ENCODE peak calls at places on chromosomes 11 and 22, in four cellular contexts. C is MCF 10A, N is SK-N-SH, Q is osteocyte. K is an unnamed sample.

GRCh38 chr11:111696556-111696955 is 69.6 kb downstream of the PPP2R1B start:
- DNase-seq in C (no peak), N (no peak), Q (no peak), K (no peak)

GRCh38 chr22:31290494-31291402 is 1.5 kb downstream of the PIK3IP1 start:
- DNase-seq in C (peak), N (peak), Q (peak), K (peak)

GRCh38 chr11:30147293-30147692 is 83.5 kb upstream of the FSHB start:
- DNase-seq in C (no peak), N (no peak), Q (no peak), K (no peak)

GRCh38 chr22:17647452-17647851 is 8.9 kb downstream of the BCL2L13 start:
- DNase-seq in C (no peak), N (no peak), Q (no peak), K (no peak)

GRCh38 chr22:39967103-39967829 is 7.1 kb downstream of the TMA7B start:
- DNase-seq in C (peak), N (peak), Q (no peak), K (no peak)

GRCh38 chr11:81570669-81571068 is 1163.0 kb downstream of the FAM181B start:
- DNase-seq in C (no peak), N (no peak), Q (no peak), K (no peak)

GRCh38 chr11:31397239-31397834 is 27.7 kb downstream of the DNAJC24 start:
- DNase-seq in C (peak), N (peak), Q (no peak), K (no peak)

GRCh38 chr11:17762309-17762974 is 27.9 kb downstream of the KCNC1 start:
- DNase-seq in C (peak), N (no peak), Q (no peak), K (no peak)

GRCh38 chr11:119615003-119615878 is 113.8 kb downstream of the NECTIN1 start:
- DNase-seq in C (peak), N (no peak), Q (no peak), K (no peak)

GRCh38 chr11:537622-538430 is 499 bp downstream of the LRRC56 start:
- DNase-seq in C (no peak), N (no peak), Q (no peak), K (no peak)

GRCh38 chr11:132050577-132051180 is 680.3 kb downstream of the NTM start:
- DNase-seq in C (no peak), N (no peak), Q (no peak), K (no peak)

GRCh38 chr22:41417622-41418390 is 28.8 kb downstream of the TOB2 start:
- DNase-seq in C (peak), N (no peak), Q (peak), K (no peak)

GRCh38 chr11:117583063-117583801 is 213.8 kb downstream of the DSCAML1 start:
- DNase-seq in C (no peak), N (peak), Q (no peak), K (no peak)

GRCh38 chr11:123216249-123216648 is 21.2 kb upstream of the CLMP start:
- DNase-seq in C (no peak), N (no peak), Q (no peak), K (no peak)

GRCh38 chr22:46041642-46042041 is 64.7 kb upstream of the WNT7B start:
- DNase-seq in C (no peak), N (no peak), Q (no peak), K (no peak)

GRCh38 chr22:20607157-20607907 is 99.9 kb downstream of the MED15 start:
- DNase-seq in C (no peak), N (peak), Q (no peak), K (no peak)

GRCh38 chr11:120801801-120802689 is 221.9 kb upstream of the TBCEL start:
- DNase-seq in C (peak), N (peak), Q (no peak), K (peak)

GRCh38 chr11:29075726-29076125 is 941.1 kb downstream of the KCNA4 start:
- DNase-seq in C (no peak), N (no peak), Q (no peak), K (no peak)

GRCh38 chr11:115530752-115531151 is 26.5 kb upstream of the CADM1 start:
- DNase-seq in C (no peak), N (no peak), Q (no peak), K (no peak)

GRCh38 chr22:48494968-48495750 is 1332.5 kb downstream of the BRD1 start:
- DNase-seq in C (no peak), N (no peak), Q (no peak), K (no peak)

GRCh38 chr22:26489447-26490036 is 5.9 kb downstream of the SRRD start:
- DNase-seq in C (no peak), N (no peak), Q (no peak), K (no peak)

GRCh38 chr11:30710216-30710615 is 124.1 kb upstream of the MPPED2 start:
- DNase-seq in C (no peak), N (no peak), Q (no peak), K (no peak)

GRCh38 chr11:35427158-35427557 is 7.8 kb upstream of the SLC1A2 start:
- DNase-seq in C (peak), N (no peak), Q (no peak), K (no peak)

GRCh38 chr11:106208795-106209194 is 131.3 kb downstream of the AASDHPPT start:
- DNase-seq in C (no peak), N (peak), Q (no peak), K (no peak)

GRCh38 chr11:132114185-132114584 is 743.8 kb downstream of the NTM start:
- DNase-seq in C (no peak), N (peak), Q (no peak), K (no peak)

GRCh38 chr11:72353861-72354260 is 80.5 kb downstream of the CLPB start:
- DNase-seq in C (peak), N (no peak), Q (no peak), K (no peak)

GRCh38 chr11:70220920-70221319 is 17.8 kb downstream of the FADD start:
- DNase-seq in C (no peak), N (no peak), Q (no peak), K (no peak)

GRCh38 chr11:7547687-7548086 is 33.9 kb downstream of the PPFIBP2 start:
- DNase-seq in C (no peak), N (no peak), Q (no peak), K (no peak)

GRCh38 chr11:7547091-7547490 is 33.3 kb downstream of the PPFIBP2 start:
- DNase-seq in C (no peak), N (no peak), Q (no peak), K (no peak)

GRCh38 chr11:7549681-7550080 is 35.9 kb downstream of the PPFIBP2 start:
- DNase-seq in C (no peak), N (no peak), Q (no peak), K (no peak)

GRCh38 chr11:7546324-7546791 is 32.6 kb downstream of the PPFIBP2 start:
- DNase-seq in C (peak), N (no peak), Q (no peak), K (no peak)

DNA sequence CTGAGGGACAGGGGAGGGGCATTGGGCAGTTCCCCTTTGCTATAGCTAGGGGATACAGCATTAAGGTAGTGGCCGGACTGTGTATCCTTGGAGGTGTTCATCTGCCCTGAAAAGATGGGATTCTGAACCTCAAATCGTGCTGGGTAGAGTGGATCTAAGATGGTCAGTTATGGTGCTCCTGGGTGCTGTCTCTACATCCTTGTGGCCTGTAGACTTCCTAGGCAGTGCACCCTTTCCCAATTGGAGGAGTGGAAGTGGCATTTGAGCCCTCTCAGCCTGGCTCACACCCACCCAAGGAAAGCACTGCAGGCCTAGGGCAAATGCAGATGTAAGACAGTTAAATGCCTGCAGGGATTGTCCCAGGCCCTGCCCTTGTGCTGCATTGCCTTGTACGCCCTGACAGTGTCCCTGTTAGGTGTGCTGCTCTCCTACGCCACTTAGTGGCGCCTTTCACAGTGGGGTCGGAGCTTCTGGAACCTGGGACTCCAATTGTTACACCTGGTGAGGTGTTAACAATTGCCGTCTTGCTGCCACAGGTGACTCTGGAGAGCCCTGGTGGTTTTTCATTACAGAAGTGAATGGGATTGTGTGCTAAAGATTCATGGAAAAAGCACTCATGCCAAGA is 35.0 kb downstream of the PPFIBP2 start:
- DNase-seq in C (peak), N (no peak), Q (no peak), K (no peak)
- TF ChIP-seq CTCF in C (no peak), N (peak), Q (peak), K (no peak)

GRCh38 chr11:84990141-84990540 is 637.0 kb downstream of the DLG2 start:
- DNase-seq in C (no peak), N (no peak), Q (no peak), K (no peak)

GRCh38 chr11:84993386-84993785 is 633.8 kb downstream of the DLG2 start:
- DNase-seq in C (no peak), N (no peak), Q (no peak), K (no peak)
- TF ChIP-seq CTCF in C (peak), N (peak), Q (no peak), K (no peak)

GRCh38 chr22:25403752-25404471 is 160.6 kb upstream of the GRK3 start:
- DNase-seq in C (peak), N (peak), Q (no peak), K (no peak)
- TF ChIP-seq CTCF in C (no peak), N (no peak), Q (no peak), K (no peak)

DNA sequence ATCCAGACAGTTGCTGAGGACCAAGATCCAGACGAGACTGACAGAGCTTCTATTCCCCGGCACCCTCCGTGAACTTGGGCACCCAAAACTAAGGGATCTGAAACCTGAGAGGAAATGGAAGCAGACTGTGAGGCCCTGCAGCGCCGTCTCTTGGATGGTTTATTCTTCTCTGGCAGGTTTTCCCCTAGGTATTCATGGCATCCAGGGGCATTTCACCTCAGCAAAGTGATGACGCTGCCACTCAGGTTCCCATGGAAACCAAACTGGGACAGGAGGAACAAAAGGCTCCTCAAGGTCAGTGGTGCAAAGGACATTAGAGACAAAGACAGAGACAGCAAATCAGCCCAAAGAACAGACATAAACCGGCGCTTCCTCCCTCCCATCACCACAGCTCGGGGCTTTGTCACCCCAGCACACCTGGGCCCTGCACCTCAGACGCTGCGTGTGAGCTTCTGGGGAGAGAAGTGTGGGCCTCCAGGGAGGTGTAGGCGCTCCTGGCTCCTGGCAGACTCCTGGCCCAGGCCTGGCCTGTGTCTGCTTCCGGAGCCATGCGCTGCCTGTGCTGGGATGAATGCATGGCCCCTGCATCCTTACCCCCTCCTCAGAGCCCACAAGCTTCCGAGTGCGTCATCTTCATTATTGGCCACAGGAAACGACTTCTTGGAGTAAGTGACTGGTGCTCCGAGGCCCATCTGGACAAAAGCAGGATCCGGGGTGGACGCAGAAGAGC is 6.0 kb downstream of the TP53AIP1 start:
- DNase-seq in C (no peak), N (no peak), Q (no peak), K (no peak)
- TF ChIP-seq CTCF in C (no peak), N (no peak), Q (no peak), K (no peak)

GRCh38 chr11:43802509-43802908 is 78.1 kb upstream of the ALKBH3 start:
- DNase-seq in C (peak), N (peak), Q (no peak), K (no peak)
- TF ChIP-seq CTCF in C (no peak), N (peak), Q (peak), K (no peak)

GRCh38 chr22:37240240-37240940 is 3.7 kb downstream of the RAC2 start:
- DNase-seq in C (no peak), N (no peak), Q (no peak), K (no peak)
- TF ChIP-seq CTCF in C (no peak), N (no peak), Q (no peak), K (no peak)

GRCh38 chr11:61635304-61635703 is 44.9 kb upstream of the DAGLA start:
- DNase-seq in C (no peak), N (no peak), Q (no peak), K (no peak)
- TF ChIP-seq CTCF in C (no peak), N (no peak), Q (no peak), K (no peak)

GRCh38 chr22:29306830-29307657 is 594 bp downstream of the GAS2L1 start:
- DNase-seq in C (peak), N (peak), Q (peak), K (peak)

GRCh38 chr22:29307658-29308147 is 1.3 kb downstream of the GAS2L1 start:
- DNase-seq in C (peak), N (peak), Q (no peak), K (no peak)

GRCh38 chr22:29308148-29308790 is 1.8 kb downstream of the GAS2L1 start:
- DNase-seq in C (peak), N (peak), Q (no peak), K (peak)

GRCh38 chr22:29305836-29306174 is 645 bp upstream of the GAS2L1 start:
- DNase-seq in C (no peak), N (no peak), Q (no peak), K (no peak)

DNA sequence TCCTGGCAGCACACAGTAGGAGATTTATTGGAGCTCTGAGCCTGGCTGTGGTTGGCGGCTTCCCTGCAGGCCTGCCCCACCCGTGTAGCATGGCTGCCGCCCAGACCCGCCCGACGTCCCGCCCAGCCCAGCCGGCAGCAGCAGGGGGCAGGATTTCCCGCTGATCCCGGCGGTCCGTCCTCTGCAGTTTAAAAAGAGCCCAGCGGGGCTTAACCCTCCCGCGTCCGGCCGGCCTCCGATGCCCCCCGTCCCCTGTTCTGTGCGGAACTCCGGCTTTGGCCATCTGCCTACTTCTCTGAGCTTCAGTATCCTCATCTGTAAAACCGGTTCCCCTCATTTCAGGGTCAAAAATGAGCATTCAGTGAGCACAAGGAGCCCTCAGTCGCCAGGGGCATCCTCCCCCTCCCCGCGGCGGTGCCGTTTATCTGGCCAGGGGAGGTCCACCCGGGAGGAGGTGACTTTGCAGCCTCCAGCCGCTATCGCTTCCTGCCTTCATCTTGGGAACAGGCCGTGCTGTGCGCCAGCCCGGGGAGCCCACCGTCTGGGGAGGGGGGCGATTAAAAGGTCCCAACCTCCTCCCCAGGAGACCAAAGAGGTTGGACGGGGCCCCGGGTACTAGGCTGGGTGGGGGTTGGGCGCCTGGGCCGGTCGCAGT is at the start of gene GAS2L1:
- DNase-seq in C (peak), N (peak), Q (peak), K (peak)
- TF ChIP-seq CTCF in C (peak), N (peak), Q (peak), K (no peak)

GRCh38 chr11:45805305-45806071 is 539 bp downstream of the SLC35C1 start:
- DNase-seq in C (peak), N (no peak), Q (no peak), K (no peak)
- TF ChIP-seq CTCF in C (no peak), N (no peak), Q (no peak), K (no peak)

DNA sequence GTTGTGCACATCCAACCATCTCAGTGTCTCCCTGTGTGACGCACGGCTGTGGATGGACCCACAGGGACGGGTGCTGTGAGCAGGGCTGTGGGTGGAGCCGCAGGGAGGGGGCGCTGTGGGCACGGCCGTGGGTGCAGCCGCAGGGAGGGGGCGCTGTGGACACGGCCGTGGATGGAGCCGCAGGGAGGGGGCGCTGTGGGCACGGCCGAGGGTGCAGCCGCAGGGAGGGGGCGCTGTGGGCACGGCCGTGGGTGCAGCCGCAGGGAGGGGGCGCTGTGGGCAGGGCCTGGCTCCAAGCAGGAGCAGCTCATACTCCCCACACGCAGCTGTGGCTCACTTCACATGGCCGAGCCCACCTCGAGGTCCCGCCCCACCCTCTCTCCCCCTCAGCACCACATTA is 6.0 kb upstream of the MAPK11 start:
- DNase-seq in C (no peak), N (peak), Q (no peak), K (no peak)
- TF ChIP-seq CTCF in C (peak), N (peak), Q (peak), K (peak)

K was measured in mesothelial cell of epicardium.